ENCODE peak calls at places on chromosomes 7 and 10, in nine cellular contexts. B is GM12865; U is NCI-H2081 treated with DMSO at 0.1 percent for 48 hours; E is osteocyte; M is brain microvascular endothelial cell; Y is A172; W is M059J; X is activated CD8-positive, alpha-beta memory T cell treated with anti-CD3 and anti-CD28 coated beads, Interleukin-2, amount 10 ng/mL, durations not matched to agents 7 days and 5 days; J is iris pigment epithelial cell. P is an unnamed sample.

GRCh38 chr7:167976-168791 is 24.2 kb upstream of the FAM20C start:
- DNase-seq in B (no peak), U (no peak), E (no peak), M (no peak), Y (no peak), W (no peak), X (no peak), J (no peak), P (no peak)

GRCh38 chr10:6091630-6092029 is 2.8 kb downstream of the RBM17 start:
- DNase-seq in B (peak), U (no peak), E (no peak), M (no peak), Y (no peak), W (no peak), X (peak), J (peak), P (no peak)

GRCh38 chr7:30231271-30231670 is 53.1 kb upstream of the ZNRF2 start:
- DNase-seq in B (no peak), U (no peak), E (peak), M (no peak), Y (no peak), W (no peak), X (no peak), J (no peak), P (no peak)

GRCh38 chr10:26725837-26726727 is 28.6 kb downstream of the PDSS1 start:
- DNase-seq in B (peak), U (no peak), E (no peak), M (no peak), Y (peak), W (peak), X (peak), J (peak), P (peak)

GRCh38 chr10:65313406-65313805 is 1612.4 kb upstream of the LRRTM3 start:
- DNase-seq in B (no peak), U (no peak), E (no peak), M (peak), Y (peak), W (peak), X (no peak), J (peak), P (no peak)

GRCh38 chr7:107111196-107111595 is 57.6 kb upstream of the HBP1 start:
- DNase-seq in B (no peak), U (no peak), E (no peak), M (no peak), Y (no peak), W (peak), X (no peak), J (no peak), P (no peak)

GRCh38 chr7:46839651-46840050 is 742.3 kb downstream of the TNS3 start:
- DNase-seq in B (no peak), U (no peak), E (no peak), M (no peak), Y (no peak), W (peak), X (no peak), J (no peak), P (no peak)

GRCh38 chr10:84948644-84949043 is 620.3 kb downstream of the CCSER2 start:
- DNase-seq in B (no peak), U (no peak), E (no peak), M (no peak), Y (no peak), W (no peak), X (no peak), J (no peak), P (no peak)

GRCh38 chr10:35685402-35685801 is 43.3 kb upstream of the FZD8 start:
- DNase-seq in B (no peak), U (no peak), E (no peak), M (no peak), Y (no peak), W (no peak), X (no peak), J (no peak), P (no peak)

GRCh38 chr10:71878327-71879034 is 27.4 kb upstream of the PSAP start:
- DNase-seq in B (peak), U (no peak), E (no peak), M (no peak), Y (no peak), W (no peak), X (peak), J (no peak), P (no peak)

GRCh38 chr10:78746178-78746763 is 322.5 kb upstream of the ZMIZ1 start:
- DNase-seq in B (no peak), U (no peak), E (no peak), M (no peak), Y (no peak), W (no peak), X (no peak), J (no peak), P (no peak)

GRCh38 chr7:29229056-29229455 is 34.5 kb downstream of the CHN2 start:
- DNase-seq in B (no peak), U (no peak), E (no peak), M (no peak), Y (no peak), W (no peak), X (no peak), J (no peak), P (no peak)

P was measured in NCI-H345.